ENCODE peak calls at places on chromosome 13, in six cellular contexts. Z, R, F, G, M and I are unnamed samples.

GRCh38 chr13:48737689-48738088 is 84.0 kb downstream of the CYSLTR2 start:
- DNase-seq in Z (no peak), R (no peak), F (no peak), G (no peak), M (no peak), I (no peak)

GRCh38 chr13:71117920-71118319 is 749.1 kb downstream of the DACH1 start:
- DNase-seq in Z (no peak), R (no peak), F (no peak), G (no peak), M (no peak), I (no peak)

GRCh38 chr13:111518161-111518791 is 197.8 kb downstream of the TEX29 start:
- DNase-seq in Z (no peak), R (peak), F (no peak), G (no peak), M (peak), I (no peak)

GRCh38 chr13:50080158-50080855 is 65.1 kb downstream of the KCNRG start:
- DNase-seq in Z (peak), R (peak), F (no peak), G (peak), M (no peak), I (peak)

GRCh38 chr13:28486144-28486543 is 8.8 kb downstream of the FLT1 start:
- DNase-seq in Z (no peak), R (no peak), F (no peak), G (no peak), M (no peak), I (no peak)

GRCh38 chr13:95524270-95524901 is 28.1 kb upstream of the CLDN10 start:
- DNase-seq in Z (no peak), R (peak), F (no peak), G (no peak), M (no peak), I (no peak)

GRCh38 chr13:75843033-75843432 is 206.9 kb downstream of the LMO7 start:
- DNase-seq in Z (no peak), R (no peak), F (no peak), G (no peak), M (no peak), I (no peak)

GRCh38 chr13:73056054-73056962 is 2.5 kb upstream of the KLF5 start:
- DNase-seq in Z (no peak), R (peak), F (no peak), G (peak), M (no peak), I (peak)

GRCh38 chr13:38687246-38688229 is 661 bp downstream of the FREM2 start:
- DNase-seq in Z (no peak), R (peak), F (no peak), G (peak), M (peak), I (no peak)

GRCh38 chr13:59721889-59722579 is 441.7 kb downstream of the DIAPH3 start:
- DNase-seq in Z (no peak), R (no peak), F (no peak), G (no peak), M (no peak), I (no peak)
- H4K91ac ChIP-seq in Z (no peak), R (no peak), F (no peak), G (no peak), M (no peak), I (no peak)

GRCh38 chr13:27101847-27102246 is 69.8 kb downstream of the USP12 start:
- DNase-seq in Z (no peak), R (no peak), F (no peak), G (no peak), M (no peak), I (no peak)
- H4K91ac ChIP-seq in Z (no peak), R (no peak), F (no peak), G (no peak), M (no peak), I (no peak)

GRCh38 chr13:113148940-113149503 is 9.4 kb upstream of the PROZ start:
- DNase-seq in Z (no peak), R (no peak), F (no peak), G (no peak), M (peak), I (no peak)
- H4K91ac ChIP-seq in Z (no peak), R (no peak), F (no peak), G (no peak), M (no peak), I (no peak)

GRCh38 chr13:40581277-40581579 is 85.2 kb downstream of the FOXO1 start:
- DNase-seq in Z (no peak), R (no peak), F (no peak), G (no peak), M (no peak), I (no peak)

GRCh38 chr13:40579535-40579934 is 86.9 kb downstream of the FOXO1 start:
- DNase-seq in Z (no peak), R (no peak), F (no peak), G (no peak), M (no peak), I (no peak)

GRCh38 chr13:40578055-40578454 is 88.4 kb downstream of the FOXO1 start:
- DNase-seq in Z (no peak), R (peak), F (no peak), G (no peak), M (no peak), I (no peak)

GRCh38 chr13:40582531-40582930 is 83.9 kb downstream of the FOXO1 start:
- DNase-seq in Z (no peak), R (no peak), F (no peak), G (no peak), M (no peak), I (no peak)

DNA sequence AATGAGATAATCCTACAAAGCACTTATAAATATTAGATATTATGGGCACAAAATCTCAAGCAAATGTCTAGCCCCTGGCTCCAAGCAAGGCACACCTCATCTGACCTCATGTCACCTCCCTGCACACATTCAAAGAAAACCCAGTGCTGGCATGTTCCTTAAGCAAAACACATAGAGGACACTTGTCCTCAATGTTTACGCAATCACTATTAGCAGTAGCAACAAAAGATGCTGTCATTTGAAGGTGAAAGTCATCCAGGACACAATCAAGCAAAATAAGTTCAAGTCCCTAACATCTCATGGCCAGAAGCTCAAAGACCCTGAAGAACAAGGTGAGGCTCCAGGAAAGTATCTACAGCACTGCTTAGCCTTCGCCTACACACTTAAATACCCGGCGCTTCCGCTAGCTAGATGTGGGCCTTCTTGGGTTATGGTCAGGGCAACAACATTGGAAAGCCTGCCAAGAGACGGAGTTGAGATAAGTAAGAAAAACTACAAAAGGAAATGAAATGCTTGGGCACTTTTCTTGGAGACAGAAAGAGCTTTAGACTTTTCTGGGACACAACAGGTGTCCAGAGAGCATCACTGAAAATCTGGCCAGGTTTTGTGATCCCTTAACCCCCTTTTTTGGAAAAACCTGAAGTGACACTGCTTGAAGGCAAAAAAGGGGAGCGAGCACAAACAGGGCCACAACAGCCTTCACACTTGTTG is 85.7 kb downstream of the FOXO1 start:
- DNase-seq in Z (no peak), R (no peak), F (no peak), G (no peak), M (no peak), I (no peak)
- H4K91ac ChIP-seq in Z (no peak), R (no peak), F (no peak), G (no peak), M (no peak), I (no peak)